ENCODE peak calls at places on chromosomes 4 and X, in four cellular contexts. One of them, this sample, is unnamed.

GRCh38 chr4:76950052-76950845 is 697 bp downstream of the SEPTIN11 start:
- DNase-seq in transverse colon: peak; percentile 85
- DNase-seq in A549: peak; percentile 19
- DNase-seq in HCT116: no peak
- DNase-seq in this sample: peak; percentile 57

GRCh38 chr4:159010563-159011260 is 92.2 kb upstream of the RAPGEF2 start:
- DNase-seq in A549: peak; percentile 50
- DNase-seq in HCT116: no peak
- DNase-seq in transverse colon: peak; percentile 67
- DNase-seq in this sample: peak; percentile 65

GRCh38 chrX:8738588-8739189 is 6.8 kb upstream of the ANOS1 start:
- DNase-seq in transverse colon: peak; percentile 22
- DNase-seq in A549: peak; percentile 31
- DNase-seq in HCT116: no peak
- DNase-seq in this sample: no peak

GRCh38 chrX:46260502-46260901 is 284.7 kb downstream of the ZNF674 start:
- DNase-seq in A549: no peak
- DNase-seq in transverse colon: no peak
- DNase-seq in HCT116: no peak
- DNase-seq in this sample: no peak

GRCh38 chr4:25486171-25486570 is 109.1 kb downstream of the ANAPC4 start:
- DNase-seq in transverse colon: no peak
- DNase-seq in A549: peak; percentile 21
- DNase-seq in HCT116: no peak
- DNase-seq in this sample: no peak

GRCh38 chrX:101452051-101452450 is 33.2 kb upstream of the ARMCX4 start:
- DNase-seq in HCT116: no peak
- DNase-seq in transverse colon: no peak
- DNase-seq in A549: no peak
- DNase-seq in this sample: no peak

GRCh38 chr4:56958111-56958517 is 19.3 kb downstream of the NOA1 start:
- DNase-seq in A549: peak; percentile 13
- DNase-seq in transverse colon: peak; percentile 68
- DNase-seq in HCT116: no peak
- DNase-seq in this sample: peak; percentile 92

GRCh38 chr4:186144180-186144579 is 39.7 kb downstream of the FAM149A start:
- DNase-seq in HCT116: no peak
- DNase-seq in transverse colon: peak; percentile 19
- DNase-seq in A549: peak; percentile 41
- DNase-seq in this sample: no peak

GRCh38 chrX:1754077-1754476 is 139.2 kb downstream of the ASMT start:
- DNase-seq in HCT116: no peak
- DNase-seq in transverse colon: no peak
- DNase-seq in A549: no peak
- DNase-seq in this sample: no peak

GRCh38 chrX:35166023-35166422 is 223.4 kb downstream of the FAM47B start:
- DNase-seq in HCT116: no peak
- DNase-seq in A549: no peak
- DNase-seq in transverse colon: no peak
- DNase-seq in this sample: no peak

GRCh38 chrX:23398570-23398969 is 63.9 kb downstream of the PTCHD1 start:
- DNase-seq in A549: no peak
- DNase-seq in HCT116: no peak
- DNase-seq in transverse colon: no peak
- DNase-seq in this sample: no peak

GRCh38 chrX:45077748-45078424 is 122.8 kb downstream of the DIPK2B start:
- DNase-seq in HCT116: no peak
- DNase-seq in transverse colon: no peak
- DNase-seq in A549: no peak
- DNase-seq in this sample: no peak

GRCh38 chrX:140664939-140665338 is 44.6 kb upstream of the LINC00632 start:
- DNase-seq in A549: peak; percentile 44
- DNase-seq in transverse colon: no peak
- DNase-seq in HCT116: no peak
- DNase-seq in this sample: no peak

GRCh38 chr4:37641886-37642849 is 44.0 kb downstream of the RELL1 start:
- DNase-seq in transverse colon: no peak
- DNase-seq in A549: no peak
- DNase-seq in HCT116: no peak
- DNase-seq in this sample: no peak

GRCh38 chrX:57565198-57565597 is 26.6 kb upstream of the ZXDB start:
- DNase-seq in HCT116: no peak
- DNase-seq in A549: no peak
- DNase-seq in transverse colon: no peak
- DNase-seq in this sample: no peak

GRCh38 chrX:41912922-41913321 is 10.4 kb downstream of the CASK start:
- DNase-seq in A549: peak; percentile 24
- DNase-seq in transverse colon: no peak
- DNase-seq in HCT116: no peak
- DNase-seq in this sample: no peak

GRCh38 chr4:106659386-106659785 is 290.8 kb upstream of the GIMD1 start:
- DNase-seq in A549: no peak
- DNase-seq in HCT116: no peak
- DNase-seq in transverse colon: no peak
- DNase-seq in this sample: no peak

GRCh38 chr4:102535398-102536082 is 34.4 kb downstream of the NFKB1 start:
- DNase-seq in transverse colon: no peak
- DNase-seq in A549: no peak
- DNase-seq in HCT116: no peak
- DNase-seq in this sample: no peak

GRCh38 chr4:121696140-121696640 is 590 bp downstream of the ANXA5 start:
- DNase-seq in A549: peak; percentile 63
- DNase-seq in HCT116: no peak
- DNase-seq in transverse colon: peak; percentile 76
- DNase-seq in this sample: peak; percentile 87

GRCh38 chr4:80202190-80202711 is 4.9 kb downstream of the PRDM8 start:
- DNase-seq in HCT116: no peak
- DNase-seq in A549: peak; percentile 61
- DNase-seq in transverse colon: peak; percentile 89
- DNase-seq in this sample: peak; percentile 86

GRCh38 chr4:31917334-31917733 is 1197.2 kb downstream of the PCDH7 start:
- DNase-seq in transverse colon: no peak
- DNase-seq in HCT116: no peak
- DNase-seq in A549: no peak
- DNase-seq in this sample: no peak

GRCh38 chr4:139469869-139470268 is 15.9 kb downstream of the RAB33B start:
- DNase-seq in HCT116: no peak
- DNase-seq in A549: no peak
- DNase-seq in transverse colon: no peak
- DNase-seq in this sample: no peak

GRCh38 chr4:99915449-99915848 is 21.2 kb upstream of the LAMTOR3 start:
- DNase-seq in transverse colon: no peak
- DNase-seq in HCT116: no peak
- DNase-seq in A549: no peak
- DNase-seq in this sample: no peak

GRCh38 chr4:178672512-178672911 is 1230.3 kb upstream of the AGA start:
- DNase-seq in transverse colon: no peak
- DNase-seq in HCT116: peak; percentile 6
- DNase-seq in A549: no peak
- DNase-seq in this sample: no peak

GRCh38 chr4:183376381-183376780 is 54.2 kb upstream of the CLDN24 start:
- DNase-seq in transverse colon: no peak
- DNase-seq in HCT116: no peak
- DNase-seq in A549: no peak
- DNase-seq in this sample: no peak

GRCh38 chr4:48129307-48130014 is 4.6 kb downstream of the TXK start:
- DNase-seq in transverse colon: peak; percentile 52
- DNase-seq in A549: peak; percentile 7
- DNase-seq in HCT116: no peak
- DNase-seq in this sample: no peak

GRCh38 chr4:8771258-8771590 is 100.4 kb downstream of the HMX1 start:
- DNase-seq in A549: no peak
- DNase-seq in HCT116: no peak
- DNase-seq in transverse colon: no peak
- DNase-seq in this sample: no peak

GRCh38 chr4:27318740-27319139 is 458.1 kb downstream of the STIM2 start:
- DNase-seq in A549: peak; percentile 15
- DNase-seq in transverse colon: peak; percentile 47
- DNase-seq in HCT116: peak; percentile 35
- DNase-seq in this sample: no peak

DNA sequence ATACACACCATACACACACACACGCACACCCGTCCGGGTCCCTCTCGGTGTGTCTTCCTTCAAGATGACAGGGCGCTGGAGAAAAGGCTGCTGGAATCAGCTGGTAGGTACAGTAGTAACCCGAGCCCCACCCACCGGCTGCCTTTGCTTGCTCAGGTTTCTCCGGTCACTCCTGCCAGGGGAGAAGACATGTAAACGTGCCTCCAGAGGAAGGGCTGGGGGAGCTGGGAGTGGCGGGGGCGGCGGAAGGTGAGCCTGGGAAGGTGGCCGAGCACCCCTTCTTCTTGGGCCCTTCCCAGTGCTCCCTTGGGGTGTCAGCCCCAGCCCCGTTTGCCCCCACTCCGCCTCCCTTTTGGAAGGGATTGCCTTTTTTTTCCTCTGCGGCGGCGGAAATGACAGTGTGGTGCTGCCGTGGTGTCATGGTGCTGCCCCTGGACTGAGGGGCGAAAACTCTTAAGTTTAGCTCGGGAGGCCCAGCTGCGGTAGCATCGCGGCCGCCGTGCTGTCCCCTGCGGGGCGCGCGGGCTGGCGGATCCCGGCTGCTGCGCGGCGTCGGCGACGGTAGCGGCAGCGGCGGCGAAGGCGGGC is at the start of gene MID2:
- DNase-seq in HCT116: peak; percentile 29
- DNase-seq in A549: peak; percentile 66
- DNase-seq in transverse colon: peak; percentile 69
- DNase-seq in this sample: peak; percentile 51
- TF ChIP-seq POLR2A in HCT116: no peak
- TF ChIP-seq POLR2A in A549: peak; percentile 16
- TF ChIP-seq POLR2A in transverse colon: peak; percentile 22
- TF ChIP-seq POLR2A in this sample: no peak

GRCh38 chrX:16712116-16712824 is at the start of gene CTPS2:
- DNase-seq in HCT116: no peak
- DNase-seq in transverse colon: peak; percentile 77
- DNase-seq in A549: peak; percentile 69
- DNase-seq in this sample: peak; percentile 70
- H3K27ac ChIP-seq in HCT116: peak within 1 kb of the TSS; percentile 87
- H3K27ac ChIP-seq in transverse colon: peak within 1 kb of the TSS; percentile 93
- H3K27ac ChIP-seq in A549: peak within 1 kb of the TSS; percentile 97
- H3K27ac ChIP-seq in this sample: peak within 1 kb of the TSS; percentile 82

DNA sequence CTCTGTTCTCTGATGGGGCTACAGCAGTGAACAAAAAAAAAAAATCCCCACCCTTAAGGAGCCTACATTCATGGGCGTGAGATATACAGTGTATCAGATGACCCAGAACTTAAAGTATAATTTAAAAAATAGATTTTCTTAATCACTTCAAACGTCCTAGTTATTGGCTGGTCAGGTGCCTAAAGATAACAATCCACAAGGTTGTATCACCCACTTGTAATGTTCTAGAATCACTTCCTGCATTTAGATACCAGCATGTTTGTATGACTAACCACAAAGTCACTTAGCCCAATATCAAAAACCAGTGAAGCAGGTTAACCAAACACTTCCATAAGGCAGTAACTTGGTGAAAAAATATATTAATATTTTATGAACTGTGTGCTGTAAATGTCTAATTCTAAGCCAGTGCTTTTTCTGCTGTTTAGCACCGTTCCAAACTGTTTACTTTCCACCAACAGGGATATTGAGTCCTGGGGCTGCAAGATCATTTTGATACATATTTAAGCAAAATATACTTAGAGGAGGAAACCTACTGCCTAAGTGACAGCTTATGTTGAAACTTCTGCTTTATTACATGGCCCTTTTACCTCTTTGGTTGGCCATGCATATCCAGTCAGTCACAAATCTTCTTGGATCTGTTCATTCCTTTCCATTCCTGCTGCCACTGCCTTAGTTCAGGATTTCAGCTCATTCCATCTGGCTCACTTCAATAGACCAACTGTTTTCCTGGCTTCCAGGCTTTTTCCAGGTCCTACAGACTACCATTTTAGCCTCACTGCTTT is 43.3 kb downstream of the CD40LG start:
- DNase-seq in A549: no peak
- DNase-seq in transverse colon: no peak
- DNase-seq in HCT116: no peak
- DNase-seq in this sample: no peak
- H3K4me1 ChIP-seq in A549: no peaks in the 10 kb centered on the region
- H3K4me1 ChIP-seq in transverse colon: no peaks in the 10 kb centered on the region
- H3K4me1 ChIP-seq in HCT116: no peaks in the 10 kb centered on the region
- H3K4me1 ChIP-seq in this sample: no peaks in the 10 kb centered on the region

DNA sequence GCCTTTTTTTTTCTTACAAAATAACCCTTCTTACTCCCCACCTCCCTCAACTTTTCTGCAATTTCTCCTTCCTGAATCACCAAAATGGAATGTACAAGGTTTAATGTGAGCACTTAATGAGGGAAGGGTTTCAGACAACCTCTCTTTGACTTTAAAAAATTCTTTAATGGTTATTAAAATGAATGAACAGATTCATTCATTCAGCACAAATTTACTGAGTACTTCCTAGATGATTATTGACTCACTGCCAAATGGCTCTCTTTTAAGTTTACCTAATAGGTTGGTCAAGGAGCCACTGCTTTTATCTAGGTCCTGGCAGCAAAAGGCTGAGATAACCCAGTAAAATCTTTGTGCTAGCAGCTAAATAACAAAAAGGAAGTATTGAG is 904 bp upstream of the AADAT start:
- DNase-seq in HCT116: no peak
- DNase-seq in A549: no peak
- DNase-seq in transverse colon: no peak
- DNase-seq in this sample: no peak
- TF ChIP-seq POLR2A in HCT116: no peak
- TF ChIP-seq POLR2A in A549: no peak
- TF ChIP-seq POLR2A in transverse colon: no peak
- TF ChIP-seq POLR2A in this sample: no peak

DNA sequence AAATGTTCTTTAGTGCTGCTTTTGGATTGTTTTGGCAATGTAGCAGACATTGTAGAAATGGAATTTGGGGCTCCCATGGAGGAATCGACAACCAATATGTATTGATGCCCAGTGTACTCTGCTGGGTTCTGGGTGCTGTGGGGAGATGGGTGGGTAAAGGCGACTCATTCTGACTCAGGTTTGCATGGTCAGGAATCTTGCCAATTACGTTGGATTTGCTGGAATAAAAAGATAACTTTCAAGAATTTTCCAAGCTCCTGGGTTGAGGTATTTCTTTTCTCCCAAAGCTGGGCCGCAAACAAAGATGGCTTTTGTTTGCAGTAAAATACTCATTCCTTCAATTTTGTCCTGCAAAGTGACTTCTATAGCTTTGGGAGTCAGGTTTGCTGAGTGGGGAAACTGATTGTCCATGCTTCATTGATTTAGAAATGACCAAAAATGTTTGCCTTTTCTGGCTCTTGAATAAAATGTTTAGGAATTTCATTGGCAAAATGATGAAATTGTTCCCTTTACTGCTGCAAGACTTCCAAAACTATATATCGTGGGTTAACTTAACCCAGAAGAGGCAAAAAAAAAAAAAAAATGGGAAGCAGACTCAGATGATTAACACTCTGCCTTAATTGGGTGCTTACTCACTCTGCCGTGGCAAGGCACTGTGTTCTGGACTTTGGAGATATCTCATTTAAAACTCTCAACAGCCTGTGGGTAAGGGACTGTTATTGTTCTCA is 57.0 kb downstream of the RTL9 start:
- DNase-seq in HCT116: no peak
- DNase-seq in transverse colon: no peak
- DNase-seq in A549: no peak
- DNase-seq in this sample: no peak
- H3K27ac ChIP-seq in HCT116: no peak overlapping the region
- H3K27ac ChIP-seq in transverse colon: no peak overlapping the region
- H3K27ac ChIP-seq in A549: peak overlapping the region; percentile 22
- H3K27ac ChIP-seq in this sample: no peak overlapping the region

This sample was measured in heart left ventricle.